ENCODE peak calls at places on chromosomes 12 and 14, in seven cellular contexts. V, Y, H, N, T, M and D are unnamed samples.

GRCh38 chr12:5177731-5178130 is 134.1 kb downstream of the KCNA5 start:
- DNase-seq in V (no peak), Y (no peak), H (no peak), N (no peak), T (no peak), M (peak), D (no peak)

GRCh38 chr12:122834921-122835692 is at the start of gene HIP1R:
- DNase-seq in V (peak), Y (peak), H (peak), N (no peak), T (peak), M (peak), D (peak)

GRCh38 chr12:113697646-113698504 is 226.2 kb upstream of the LHX5 start:
- DNase-seq in V (no peak), Y (no peak), H (no peak), N (peak), T (no peak), M (no peak), D (no peak)

GRCh38 chr12:67362526-67362925 is 93.4 kb downstream of the CAND1 start:
- DNase-seq in V (no peak), Y (no peak), H (no peak), N (no peak), T (no peak), M (no peak), D (no peak)

GRCh38 chr14:30138517-30138916 is 210.9 kb upstream of the PRKD1 start:
- DNase-seq in V (no peak), Y (no peak), H (no peak), N (no peak), T (no peak), M (no peak), D (no peak)

GRCh38 chr12:25373396-25373795 is 122.7 kb upstream of the KRAS start:
- DNase-seq in V (no peak), Y (no peak), H (no peak), N (no peak), T (no peak), M (no peak), D (no peak)

GRCh38 chr14:95217391-95217900 is 60.1 kb upstream of the DICER1 start:
- DNase-seq in V (no peak), Y (no peak), H (no peak), N (no peak), T (no peak), M (no peak), D (no peak)

GRCh38 chr12:57151741-57152407 is 4.5 kb upstream of the LRP1-AS start:
- DNase-seq in V (peak), Y (no peak), H (no peak), N (no peak), T (no peak), M (no peak), D (no peak)

GRCh38 chr14:30748343-30748742 is 126.0 kb upstream of the COCH start:
- DNase-seq in V (no peak), Y (no peak), H (no peak), N (no peak), T (no peak), M (no peak), D (no peak)

GRCh38 chr14:57749267-57749666 is 116.6 kb downstream of the SLC35F4 start:
- DNase-seq in V (peak), Y (no peak), H (no peak), N (no peak), T (no peak), M (no peak), D (no peak)

GRCh38 chr14:56351861-56352260 is 227.7 kb upstream of the TMEM260 start:
- DNase-seq in V (peak), Y (no peak), H (no peak), N (no peak), T (no peak), M (no peak), D (no peak)

GRCh38 chr14:22266141-22266442 is 322.9 kb downstream of the DAD1 start:
- DNase-seq in V (no peak), Y (no peak), H (no peak), N (no peak), T (no peak), M (no peak), D (no peak)

GRCh38 chr12:99087278-99087677 is 442.2 kb downstream of the APAF1 start:
- DNase-seq in V (no peak), Y (no peak), H (no peak), N (peak), T (no peak), M (no peak), D (no peak)

GRCh38 chr14:69101331-69101826 is 51.5 kb downstream of the DCAF5 start:
- DNase-seq in V (peak), Y (no peak), H (no peak), N (no peak), T (no peak), M (peak), D (peak)

GRCh38 chr12:50032516-50033316 is 7.4 kb upstream of the RACGAP1 start:
- DNase-seq in V (no peak), Y (no peak), H (no peak), N (no peak), T (peak), M (no peak), D (no peak)

GRCh38 chr12:24780969-24781368 is 167.9 kb downstream of the BCAT1 start:
- DNase-seq in V (peak), Y (no peak), H (no peak), N (no peak), T (no peak), M (no peak), D (no peak)

GRCh38 chr12:39368891-39369290 is 74.0 kb downstream of the KIF21A start:
- DNase-seq in V (peak), Y (no peak), H (no peak), N (no peak), T (no peak), M (no peak), D (no peak)